ENCODE peak calls at places on chromosome 13, in ten cellular contexts. W, C, K, R, U, P, B, E, L and S are unnamed samples.
A peak's percentile ranks its signal among the peaks of the same experiment; 100 is the strongest.

GRCh38 chr13:98192008-98192407 is 14.9 kb upstream of the RNF113B start:
- DNase-seq in U (no peak), W (no peak), C (no peak), R (no peak), B (no peak), L (no peak), P (no peak), E (no peak), K (no peak), S (no peak)

GRCh38 chr13:105097501-105097900 is 1438.0 kb downstream of the EFNB2 start:
- DNase-seq in R (no peak), P (no peak), L (no peak), C (no peak), U (no peak), W (no peak), K (no peak), B (no peak), E (no peak), S (no peak)

GRCh38 chr13:96817336-96817941 is 176.8 kb downstream of the OXGR1 start:
- DNase-seq in L (no peak), P (no peak), U (peak; percentile 73), W (no peak), R (peak; percentile 37), B (no peak), E (no peak), K (peak; percentile 14), C (peak; percentile 7), S (no peak)

GRCh38 chr13:50152655-50153309 is 137.5 kb downstream of the KCNRG start:
- DNase-seq in P (no peak), U (no peak), W (no peak), E (no peak), K (no peak), R (no peak), L (no peak), B (no peak), C (no peak), S (no peak)

GRCh38 chr13:32073180-32073864 is 41.7 kb downstream of the FRY start:
- DNase-seq in B (no peak), R (no peak), K (no peak), C (no peak), E (no peak), W (no peak), U (no peak), L (no peak), P (no peak), S (no peak)

GRCh38 chr13:80341771-80342271 is 895 bp upstream of the SPRY2 start:
- DNase-seq in B (no peak), E (peak; percentile 77), R (no peak), C (no peak), L (peak; percentile 68), K (peak; percentile 80), W (no peak), P (no peak), U (peak; percentile 77), S (no peak)

GRCh38 chr13:81395368-81395767 is 1054.4 kb upstream of the SPRY2 start:
- DNase-seq in W (no peak), K (peak; percentile 67), E (no peak), R (no peak), P (no peak), L (no peak), U (peak; percentile 79), C (peak; percentile 20), B (no peak), S (no peak)

GRCh38 chr13:76512676-76513277 is 373.4 kb downstream of the KCTD12 start:
- DNase-seq in K (peak; percentile 11), W (no peak), C (no peak), E (no peak), B (no peak), P (no peak), U (no peak), R (no peak), L (no peak), S (no peak)

GRCh38 chr13:71137106-71137505 is 729.9 kb downstream of the DACH1 start:
- DNase-seq in E (no peak), U (no peak), R (no peak), C (no peak), L (no peak), K (no peak), P (no peak), B (no peak), W (no peak), S (no peak)

GRCh38 chr13:102399791-102400618 is 1.8 kb downstream of the FGF14 start:
- DNase-seq in W (no peak), U (peak; percentile 55), L (peak; percentile 64), E (peak; percentile 75), P (no peak), B (no peak), C (no peak), K (peak; percentile 78), R (no peak), S (no peak)

GRCh38 chr13:98022210-98022609 is 68.7 kb downstream of the IPO5 start:
- DNase-seq in R (no peak), C (no peak), P (no peak), K (no peak), U (no peak), W (no peak), E (no peak), B (no peak), L (no peak), S (no peak)

GRCh38 chr13:26048745-26049144 is 3.1 kb downstream of the SHISA2 start:
- DNase-seq in E (no peak), U (no peak), C (no peak), B (no peak), R (no peak), K (peak; percentile 45), L (no peak), P (no peak), W (no peak), S (no peak)

DNA sequence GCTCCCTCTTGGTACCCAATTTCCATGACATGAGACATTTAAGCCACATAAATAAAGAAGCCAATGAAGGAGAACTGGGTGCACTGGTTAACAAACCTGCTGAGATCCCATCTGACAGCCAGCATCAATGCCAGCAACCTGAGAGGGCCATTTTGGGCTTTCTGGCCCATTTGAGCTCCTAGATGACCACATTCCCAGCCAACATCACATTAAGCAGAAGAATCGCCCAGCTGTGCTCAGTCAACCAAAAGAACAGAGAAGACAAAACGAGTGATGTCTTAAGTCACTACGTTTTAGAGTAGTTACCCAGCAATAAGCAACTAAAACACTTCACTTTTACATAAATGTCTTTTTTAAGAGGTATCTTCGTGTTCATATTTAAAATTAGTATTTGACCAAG is 21.9 kb downstream of the LCP1 start:
- DNase-seq in L (no peak), W (no peak), B (no peak), E (no peak), C (no peak), U (no peak), K (no peak), P (no peak), R (no peak), S (no peak)
- TF ChIP-seq POLR2AphosphoS5 in L (no peak), W (no peak), B (no peak), E (no peak), C (no peak), U (no peak), K (no peak), P (no peak), R (no peak), S (no peak)

DNA sequence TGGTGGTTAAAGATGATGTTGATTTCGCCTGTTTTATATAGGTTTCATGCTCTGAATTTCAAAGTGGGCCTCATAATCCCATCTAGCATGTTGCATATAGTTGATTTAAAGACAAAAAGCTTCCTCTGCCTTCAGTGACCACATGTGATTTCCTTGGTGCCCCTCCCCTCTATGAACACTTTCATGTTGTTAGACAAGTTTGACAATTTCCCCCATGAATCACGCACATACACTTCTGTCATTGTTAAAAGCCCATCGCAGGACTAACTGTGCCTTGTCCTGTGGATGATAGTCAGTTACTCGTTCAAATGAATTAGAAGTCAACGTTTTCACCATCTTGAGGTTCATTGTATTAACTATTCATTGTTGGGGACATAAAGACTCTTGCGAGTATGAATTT is 6.7 kb downstream of the TNFSF11 start:
- DNase-seq in U (no peak), C (no peak), P (no peak), K (no peak), L (no peak), B (no peak), R (no peak), E (no peak), W (no peak), S (no peak)
- TF ChIP-seq POLR2AphosphoS5 in U (no peak), C (no peak), P (no peak), K (no peak), L (no peak), B (no peak), R (no peak), E (no peak), W (no peak), S (no peak)

GRCh38 chr13:35858665-35859064 is 272.5 kb downstream of the DCLK1 start:
- DNase-seq in U (no peak), W (no peak), L (no peak), R (no peak), C (no peak), K (no peak), B (no peak), P (no peak), E (no peak), S (no peak)
- TF ChIP-seq POLR2AphosphoS5 in U (no peak), W (peak; percentile 94), L (no peak), R (no peak), C (no peak), K (no peak), B (no peak), P (peak; percentile 50), E (no peak), S (no peak)

DNA sequence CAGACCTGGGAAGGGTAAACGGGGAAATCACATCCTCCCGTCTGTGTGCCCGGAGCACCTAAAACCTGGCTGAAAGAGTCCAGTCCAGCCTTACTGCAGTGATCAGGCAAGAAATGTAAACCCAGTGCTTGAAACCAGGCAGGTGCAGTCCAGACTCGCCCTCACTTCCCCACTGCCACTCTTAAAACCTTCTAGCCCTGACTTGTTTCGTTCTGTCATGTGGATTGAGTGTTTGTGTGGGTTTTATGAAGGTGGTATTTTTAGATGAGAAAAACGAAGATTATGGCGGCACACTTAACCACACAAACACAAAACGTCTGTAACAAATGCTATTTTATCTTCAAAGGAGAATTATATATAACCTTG is 836 bp upstream of the CKAP2 start:
- DNase-seq in U (peak; percentile 12), R (no peak), L (no peak), E (peak; percentile 79), W (no peak), K (peak; percentile 34), P (no peak), C (no peak), B (no peak), S (no peak)
- TF ChIP-seq POLR2AphosphoS5 in U (no peak), R (no peak), L (no peak), E (no peak), W (no peak), K (no peak), P (no peak), C (no peak), B (no peak), S (no peak)